ENCODE peak calls at places on chromosomes 5 and 9, in five cellular contexts. H is neuronal stem cell, B is IMR-90, Q is mesendoderm, A is H9. F is an unnamed sample.

GRCh38 chr5:160128632-160129031 is 9.4 kb upstream of the PWWP2A start:
- DNase-seq in Q (no peak), B (no peak), A (no peak), H (no peak), F (no peak)

GRCh38 chr5:75668988-75669760 is 48.1 kb downstream of the POC5 start:
- DNase-seq in B (peak), H (no peak), A (no peak), Q (peak), F (no peak)

GRCh38 chr9:77726289-77726688 is 78.2 kb upstream of the GNA14 start:
- DNase-seq in B (peak), H (no peak), Q (no peak), A (no peak), F (no peak)

GRCh38 chr9:28163619-28164018 is 590.3 kb upstream of the C9orf72 start:
- DNase-seq in H (no peak), A (no peak), B (no peak), Q (no peak), F (no peak)

GRCh38 chr9:36327903-36328302 is 69.7 kb upstream of the GNE start:
- DNase-seq in A (no peak), Q (peak), H (no peak), B (peak), F (no peak)

GRCh38 chr5:154652746-154653417 is 102.3 kb upstream of the LARP1 start:
- DNase-seq in B (no peak), A (no peak), H (no peak), Q (no peak), F (no peak)

GRCh38 chr9:133994359-133995011 is 2.4 kb upstream of the VAV2 start:
- DNase-seq in A (peak), B (peak), Q (peak), H (peak), F (peak)

GRCh38 chr5:143399616-143400540 is 3.6 kb downstream of the NR3C1 start:
- DNase-seq in B (no peak), H (no peak), A (no peak), Q (no peak), F (no peak)

GRCh38 chr9:88388886-88389617 is 808 bp downstream of the SPIN1 start:
- DNase-seq in Q (peak), H (peak), A (peak), B (peak), F (peak)

GRCh38 chr5:96563816-96564215 is 98.4 kb upstream of the CAST start:
- DNase-seq in H (no peak), B (no peak), Q (no peak), A (no peak), F (no peak)

GRCh38 chr9:128361981-128362646 is 9.1 kb upstream of the URM1 start:
- DNase-seq in A (peak), Q (peak), B (peak), H (peak), F (no peak)

GRCh38 chr5:124740991-124741583 is 5.4 kb downstream of the ZNF608 start:
- DNase-seq in A (no peak), B (no peak), Q (no peak), H (no peak), F (no peak)

GRCh38 chr5:32193591-32193990 is 19.5 kb upstream of the GOLPH3 start:
- DNase-seq in H (no peak), A (no peak), Q (no peak), B (peak), F (no peak)

GRCh38 chr5:56833325-56833724 is 18.0 kb downstream of the MAP3K1 start:
- DNase-seq in B (no peak), H (no peak), Q (peak), A (no peak), F (no peak)

GRCh38 chr5:74660146-74660545 is 19.6 kb upstream of the ENC1 start:
- DNase-seq in A (no peak), B (peak), H (no peak), Q (no peak), F (no peak)

GRCh38 chr5:119218830-119219782 is 136.7 kb upstream of the TNFAIP8 start:
- DNase-seq in B (peak), Q (no peak), A (no peak), H (no peak), F (no peak)

GRCh38 chr5:175689147-175689991 is 31.5 kb downstream of the HRH2 start:
- DNase-seq in Q (no peak), H (no peak), B (no peak), A (no peak), F (no peak)

GRCh38 chr5:139058121-139058520 is 140.0 kb downstream of the SIL1 start:
- DNase-seq in H (no peak), B (peak), A (no peak), Q (no peak), F (no peak)

GRCh38 chr5:41547991-41548390 is 37.6 kb upstream of the PLCXD3 start:
- DNase-seq in Q (no peak), A (no peak), B (no peak), H (no peak), F (no peak)

GRCh38 chr5:32991416-32991805 is 280.3 kb downstream of the NPR3 start:
- DNase-seq in H (no peak), Q (no peak), B (no peak), A (no peak), F (no peak)

GRCh38 chr9:78324068-78324650 is 27.2 kb downstream of the PSAT1 start:
- DNase-seq in Q (no peak), B (no peak), A (no peak), H (no peak), F (no peak)

GRCh38 chr5:174327317-174327864 is 281.9 kb downstream of the NSG2 start:
- DNase-seq in Q (peak), H (peak), B (peak), A (peak), F (peak)

GRCh38 chr9:128245293-128246151 is 30.3 kb downstream of the GOLGA2 start:
- DNase-seq in A (peak), Q (peak), B (peak), H (no peak), F (no peak)

GRCh38 chr5:99814311-99815063 is 720.7 kb upstream of the FAM174A start:
- DNase-seq in A (no peak), Q (no peak), H (no peak), B (no peak), F (no peak)

GRCh38 chr9:95433096-95433852 is 83.5 kb downstream of the PTCH1 start:
- DNase-seq in B (no peak), H (no peak), Q (no peak), A (no peak), F (no peak)

GRCh38 chr5:132259061-132259851 is 1.8 kb downstream of the PDLIM4 start:
- DNase-seq in H (no peak), A (peak), Q (no peak), B (peak), F (peak)
- H2BK15ac ChIP-seq in H (peak), A (no peak), Q (no peak), B (peak), F (no peak)

GRCh38 chr5:67696446-67696845 is 499.8 kb upstream of the CD180 start:
- DNase-seq in B (no peak), Q (no peak), H (no peak), A (no peak), F (no peak)
- H2BK15ac ChIP-seq in B (no peak), Q (no peak), H (no peak), A (no peak), F (no peak)

GRCh38 chr9:136656795-136657611 is 5.7 kb upstream of the EGFL7 start:
- DNase-seq in B (no peak), H (no peak), Q (no peak), A (no peak), F (peak)

GRCh38 chr9:136655244-136656225 is 7.2 kb upstream of the EGFL7 start:
- DNase-seq in H (no peak), Q (no peak), A (no peak), B (no peak), F (peak)

GRCh38 chr9:136653323-136654064 is 9.2 kb upstream of the EGFL7 start:
- DNase-seq in B (no peak), Q (no peak), A (no peak), H (no peak), F (no peak)

GRCh38 chr9:136656339-136656738 is 6.4 kb upstream of the EGFL7 start:
- DNase-seq in A (no peak), Q (no peak), B (no peak), H (no peak), F (no peak)

GRCh38 chr9:136654820-136655219 is 7.9 kb upstream of the EGFL7 start:
- DNase-seq in A (no peak), B (no peak), H (no peak), Q (no peak), F (no peak)
- H2BK15ac ChIP-seq in A (no peak), B (no peak), H (peak), Q (no peak), F (no peak)

DNA sequence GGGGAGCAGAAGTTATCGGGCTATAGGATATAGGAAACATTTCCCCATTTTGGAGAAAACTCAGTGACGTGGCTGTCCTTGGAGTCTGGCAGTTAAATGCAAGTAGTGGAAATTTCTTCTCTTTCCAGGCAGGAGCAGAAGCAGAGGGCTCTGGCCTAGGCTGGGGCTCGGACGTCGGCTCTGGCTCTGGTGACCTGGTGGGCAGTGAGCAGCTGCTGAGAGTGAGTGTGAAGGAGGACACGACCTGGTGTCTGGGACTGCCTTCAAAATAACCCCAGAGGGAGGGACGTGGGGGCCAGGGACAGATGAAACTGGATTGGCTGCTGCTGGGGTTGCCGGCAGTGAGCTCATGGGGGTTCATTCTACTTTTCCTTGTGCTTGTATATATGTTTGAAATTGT is 79.5 kb downstream of the COL15A1 start:
- DNase-seq in B (no peak), H (no peak), Q (no peak), A (no peak), F (no peak)
- H2BK15ac ChIP-seq in B (peak), H (no peak), Q (no peak), A (no peak), F (no peak)

GRCh38 chr5:15499528-15500325 is at the start of gene FBXL7:
- DNase-seq in B (peak), Q (peak), A (peak), H (peak), F (peak)
- H2BK15ac ChIP-seq in B (no peak), Q (peak), A (no peak), H (no peak), F (peak)

GRCh38 chr9:115650768-115651167 is 502.8 kb upstream of the PAPPA start:
- DNase-seq in B (peak), A (no peak), Q (no peak), H (no peak), F (no peak)

GRCh38 chr9:115649991-115650472 is 503.6 kb upstream of the PAPPA start:
- DNase-seq in H (no peak), Q (no peak), B (peak), A (no peak), F (no peak)

GRCh38 chr9:115653231-115653630 is 500.4 kb upstream of the PAPPA start:
- DNase-seq in A (no peak), H (no peak), B (peak), Q (no peak), F (no peak)

DNA sequence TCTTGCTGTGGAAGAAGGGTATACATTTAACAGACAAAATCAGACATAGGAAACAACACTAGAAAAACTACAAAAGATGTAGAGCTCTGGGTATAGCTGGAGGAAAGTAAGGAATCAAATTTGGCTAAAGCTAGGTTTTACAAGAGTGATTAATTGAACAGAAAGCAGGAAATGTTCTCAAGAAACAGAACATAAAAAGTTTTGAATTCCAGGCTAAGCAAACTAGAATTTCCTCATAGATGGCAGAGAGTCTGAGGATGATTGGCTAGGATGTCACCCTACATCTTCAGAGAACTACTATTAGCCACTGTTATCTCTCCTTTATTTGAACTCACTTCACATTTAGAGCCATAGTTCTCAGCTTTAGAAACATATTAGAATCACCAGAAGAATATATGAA is 502.1 kb upstream of the PAPPA start:
- DNase-seq in Q (no peak), B (peak), A (no peak), H (no peak), F (no peak)
- H2BK15ac ChIP-seq in Q (no peak), B (peak), A (no peak), H (no peak), F (no peak)

F was measured in H1.